ENCODE peak calls at places on chromosomes 3 and 15, in seven cellular contexts. M, R, F, A, I, L and U are unnamed samples.

GRCh38 chr15:70902105-70902504 is 9.5 kb downstream of the LRRC49 start:
- DNase-seq in M (peak; percentile 93), R (no peak), F (peak; percentile 80), A (peak; percentile 54), I (no peak), L (peak; percentile 74), U (no peak)

GRCh38 chr3:168801792-168802191 is 706.1 kb upstream of the GOLIM4 start:
- DNase-seq in M (peak; percentile 92), R (no peak), F (peak; percentile 48), A (no peak), I (no peak), L (peak; percentile 42), U (no peak)

GRCh38 chr3:173986861-173987410 is 589.4 kb downstream of the NLGN1 start:
- DNase-seq in M (no peak), R (no peak), F (no peak), A (no peak), I (no peak), L (no peak), U (no peak)

GRCh38 chr15:39685999-39686613 is 96.5 kb downstream of the FSIP1 start:
- DNase-seq in M (peak; percentile 53), R (no peak), F (no peak), A (peak; percentile 77), I (no peak), L (peak; percentile 78), U (no peak)

GRCh38 chr3:88032245-88032644 is 26.6 kb downstream of the CGGBP1 start:
- DNase-seq in M (peak; percentile 16), R (no peak), F (no peak), A (no peak), I (no peak), L (no peak), U (no peak)

GRCh38 chr3:124217542-124217941 is 225.6 kb upstream of the ROPN1 start:
- DNase-seq in M (peak; percentile 72), R (peak; percentile 28), F (no peak), A (peak; percentile 92), I (peak; percentile 33), L (peak; percentile 84), U (no peak)

GRCh38 chr3:55461896-55462295 is 25.2 kb downstream of the WNT5A start:
- DNase-seq in M (peak; percentile 89), R (no peak), F (peak; percentile 42), A (no peak), I (no peak), L (peak; percentile 57), U (peak; percentile 44)

GRCh38 chr3:44092497-44092896 is 149.2 kb upstream of the TOPAZ1 start:
- DNase-seq in M (no peak), R (no peak), F (no peak), A (no peak), I (no peak), L (no peak), U (no peak)

GRCh38 chr15:85825719-85826118 is 31.0 kb upstream of the KLHL25 start:
- DNase-seq in M (no peak), R (no peak), F (no peak), A (peak; percentile 35), I (no peak), L (no peak), U (no peak)

GRCh38 chr15:42611532-42611931 is 36.1 kb downstream of the STARD9 start:
- DNase-seq in M (no peak), R (no peak), F (no peak), A (no peak), I (no peak), L (no peak), U (no peak)

GRCh38 chr3:172101107-172101506 is 61.7 kb downstream of the FNDC3B start:
- DNase-seq in M (no peak), R (no peak), F (no peak), A (no peak), I (no peak), L (no peak), U (no peak)

GRCh38 chr3:142724682-142725351 is 983 bp downstream of the TRPC1 start:
- DNase-seq in M (peak; percentile 40), R (peak; percentile 39), F (no peak), A (peak; percentile 90), I (peak; percentile 58), L (no peak), U (no peak)

GRCh38 chr3:18580268-18580667 is 155.1 kb upstream of the SATB1 start:
- DNase-seq in M (no peak), R (no peak), F (no peak), A (no peak), I (no peak), L (no peak), U (no peak)

GRCh38 chr3:145739926-145740325 is 421.1 kb downstream of the PLOD2 start:
- DNase-seq in M (peak; percentile 31), R (no peak), F (no peak), A (no peak), I (no peak), L (no peak), U (no peak)

GRCh38 chr3:10008588-10009344 is 17.5 kb upstream of the FANCD2 start:
- DNase-seq in M (peak; percentile 66), R (peak; percentile 92), F (no peak), A (peak; percentile 96), I (peak; percentile 82), L (peak; percentile 83), U (peak; percentile 91)

GRCh38 chr3:81744366-81744765 is 17.1 kb downstream of the GBE1 start:
- DNase-seq in M (peak; percentile 97), R (no peak), F (peak; percentile 76), A (no peak), I (no peak), L (peak; percentile 96), U (no peak)

GRCh38 chr15:44808557-44808956 is 72.2 kb downstream of the TRIM69 start:
- DNase-seq in M (no peak), R (no peak), F (no peak), A (no peak), I (no peak), L (no peak), U (no peak)

GRCh38 chr3:57127849-57128566 is 37.1 kb downstream of the IL17RD start:
- DNase-seq in M (peak; percentile 85), R (no peak), F (no peak), A (no peak), I (no peak), L (peak; percentile 41), U (no peak)

GRCh38 chr15:59244337-59244736 is 37.7 kb downstream of the LDHAL6B start:
- DNase-seq in M (no peak), R (no peak), F (no peak), A (no peak), I (no peak), L (no peak), U (no peak)

GRCh38 chr15:59242649-59243048 is 36.0 kb downstream of the LDHAL6B start:
- DNase-seq in M (no peak), R (no peak), F (no peak), A (no peak), I (no peak), L (no peak), U (no peak)

GRCh38 chr15:59247364-59247763 is 40.7 kb downstream of the LDHAL6B start:
- DNase-seq in M (peak; percentile 65), R (no peak), F (peak; percentile 48), A (peak; percentile 89), I (peak; percentile 51), L (peak; percentile 87), U (no peak)

GRCh38 chr15:59243622-59244021 is 37.0 kb downstream of the LDHAL6B start:
- DNase-seq in M (no peak), R (no peak), F (no peak), A (no peak), I (no peak), L (no peak), U (no peak)

GRCh38 chr15:59245583-59245982 is 38.9 kb downstream of the LDHAL6B start:
- DNase-seq in M (no peak), R (no peak), F (no peak), A (no peak), I (no peak), L (no peak), U (no peak)
- H3K27ac ChIP-seq in M (no peak overlapping the region), R (no peak overlapping the region), F (no peak overlapping the region), A (no peak overlapping the region), I (no peak overlapping the region), L (no peak overlapping the region), U (no peak overlapping the region)

GRCh38 chr3:52895416-52895815 is 1.9 kb downstream of the STIMATE start:
- DNase-seq in M (no peak), R (no peak), F (no peak), A (no peak), I (no peak), L (no peak), U (no peak)
- H3K4me1 ChIP-seq in M (peaks cover 10% of the 10 kb centered on the region), R (peaks cover 71% of the 10 kb centered on the region), F (peaks cover 5% of the 10 kb centered on the region), A (no peaks in the 10 kb centered on the region), I (peaks cover 59% of the 10 kb centered on the region), L (peaks cover 6% of the 10 kb centered on the region), U (no peaks in the 10 kb centered on the region)

DNA sequence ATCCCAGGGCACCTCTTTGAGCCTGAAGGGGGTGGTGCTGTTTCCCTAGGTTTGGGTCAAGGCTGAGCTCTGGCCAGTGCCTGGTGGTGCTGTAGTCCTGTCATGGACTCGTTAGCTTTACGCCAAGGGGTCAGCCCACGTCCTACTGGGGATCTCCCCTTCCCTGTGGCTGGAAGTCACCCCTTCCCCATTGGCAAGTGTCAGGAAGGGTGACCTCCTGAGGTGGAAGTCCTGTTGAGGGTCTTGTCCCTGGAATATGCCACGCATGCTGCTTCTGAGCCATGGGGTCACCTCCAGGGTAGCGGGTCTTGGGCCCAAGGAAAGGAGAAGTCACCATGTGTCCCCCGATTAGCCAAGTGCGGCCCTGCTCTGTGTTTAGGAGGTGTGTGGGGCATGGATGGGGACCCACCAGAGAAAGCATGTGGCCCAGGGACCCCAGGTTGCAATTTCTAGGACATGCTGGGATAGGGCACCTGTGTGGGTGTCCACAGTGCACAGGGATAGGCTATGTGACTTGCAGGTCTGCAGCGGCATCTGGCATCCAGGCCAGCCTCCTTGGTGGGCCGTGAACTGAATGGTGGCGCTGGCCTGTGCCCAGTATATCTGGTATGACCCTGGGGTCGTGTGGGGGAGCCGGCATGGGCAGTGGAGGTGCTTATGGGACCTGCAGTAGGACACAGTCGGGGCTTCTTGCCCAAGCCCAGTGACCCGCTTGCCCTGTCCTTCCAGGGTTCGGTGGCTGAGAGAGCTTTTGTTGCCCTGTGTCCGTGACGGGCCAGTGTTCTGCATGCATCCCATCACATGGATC is 226.7 kb downstream of the SNRPN start:
- DNase-seq in M (no peak), R (peak; percentile 2), F (no peak), A (peak; percentile 9), I (no peak), L (no peak), U (peak; percentile 48)
- H3K9me3 ChIP-seq in M (no peaks in the 10 kb centered on the region), R (peaks cover 55% of the 10 kb centered on the region), F (no peaks in the 10 kb centered on the region), A (no peaks in the 10 kb centered on the region), I (no peaks in the 10 kb centered on the region), L (no peaks in the 10 kb centered on the region), U (no peaks in the 10 kb centered on the region)

DNA sequence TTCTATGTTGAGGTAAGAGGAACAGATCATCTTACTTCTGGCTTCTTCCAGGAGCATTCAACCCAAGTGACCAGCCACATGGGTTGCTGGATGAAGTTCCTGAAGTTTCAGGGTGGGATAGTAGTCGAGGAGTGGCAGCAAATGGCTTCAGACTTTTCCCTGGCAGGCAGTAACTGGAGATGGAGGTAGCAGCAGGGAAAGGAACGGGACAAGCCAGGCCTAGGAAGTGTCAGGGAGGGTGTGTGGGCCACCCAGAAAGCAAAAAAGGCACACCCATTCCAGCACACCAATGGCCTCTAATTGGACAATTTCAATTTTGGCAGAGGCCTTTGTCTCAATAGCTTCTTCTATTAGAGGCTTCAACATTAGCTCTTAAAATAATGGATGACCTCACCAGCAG is 498.6 kb upstream of the ATP11B start:
- DNase-seq in M (no peak), R (no peak), F (peak; percentile 0), A (no peak), I (no peak), L (no peak), U (no peak)
- H3K27ac ChIP-seq in M (no peak overlapping the region), R (no peak overlapping the region), F (no peak overlapping the region), A (no peak overlapping the region), I (no peak overlapping the region), L (no peak overlapping the region), U (no peak overlapping the region)